ENCODE peak calls at places on chromosomes 16 and 17, in six cellular contexts. B is lung; C is foreskin keratinocyte; I is cardiac muscle cell; J is GM23338; O is CD8-positive, alpha-beta T cell. N is an unnamed sample.

GRCh38 chr17:67606471-67606870 is 111.3 kb upstream of the NOL11 start:
- DNase-seq in B (peak; percentile 45), C (no peak), O (no peak), J (no peak), I (peak; percentile 49), N (peak; percentile 61)

GRCh38 chr16:1429631-1430030 is 1.2 kb upstream of the PERCC1 start:
- DNase-seq in O (no peak), B (no peak), C (no peak), I (no peak), J (no peak), N (no peak)

GRCh38 chr17:70166571-70166970 is 2.8 kb upstream of the KCNJ2 start:
- DNase-seq in C (no peak), I (no peak), B (no peak), O (no peak), J (no peak), N (no peak)

GRCh38 chr16:72921106-72921505 is 126.8 kb downstream of the ZFHX3 start:
- DNase-seq in C (no peak), B (no peak), I (no peak), J (no peak), O (no peak), N (no peak)

GRCh38 chr17:68738044-68738443 is 136.9 kb upstream of the FAM20A start:
- DNase-seq in C (no peak), I (peak; percentile 66), J (no peak), O (no peak), B (no peak), N (no peak)

GRCh38 chr16:68003031-68003430 is 3.7 kb upstream of the DPEP2 start:
- DNase-seq in O (no peak), B (no peak), J (no peak), I (peak; percentile 18), C (no peak), N (no peak)

GRCh38 chr16:5468488-5468887 is 370.9 kb upstream of the EEF2KMT start:
- DNase-seq in I (no peak), O (no peak), J (no peak), C (no peak), B (no peak), N (no peak)

GRCh38 chr17:19867654-19868395 is at the start of gene ULK2:
- DNase-seq in C (peak; percentile 23), B (peak; percentile 55), O (peak; percentile 42), I (peak; percentile 87), J (peak; percentile 83), N (peak; percentile 84)

GRCh38 chr17:82588266-82589175 is 59.7 kb downstream of the WDR45B start:
- DNase-seq in C (no peak), B (no peak), O (no peak), J (no peak), I (no peak), N (no peak)

GRCh38 chr16:85715169-85716015 is 26.6 kb upstream of the GINS2 start:
- DNase-seq in O (no peak), J (peak; percentile 49), I (peak; percentile 53), B (no peak), C (peak; percentile 65), N (no peak)

GRCh38 chr17:69232650-69233049 is 4.0 kb upstream of the ABCA10 start:
- DNase-seq in C (no peak), I (no peak), O (no peak), J (no peak), B (no peak), N (no peak)

GRCh38 chr17:76657505-76658386 is 14.2 kb upstream of the ST6GALNAC1 start:
- DNase-seq in O (no peak), J (no peak), B (no peak), I (no peak), C (no peak), N (no peak)

GRCh38 chr17:48526986-48527741 is 3.6 kb downstream of the HOXB1 start:
- DNase-seq in I (no peak), J (peak; percentile 85), B (no peak), O (no peak), C (no peak), N (no peak)

GRCh38 chr17:30990458-30990857 is 19.6 kb downstream of the RNF135 start:
- DNase-seq in B (no peak), J (no peak), O (no peak), I (no peak), C (no peak), N (no peak)

GRCh38 chr17:944266-944665 is 35.3 kb downstream of the NXN start:
- DNase-seq in C (no peak), O (no peak), I (no peak), J (no peak), B (no peak), N (no peak)

GRCh38 chr17:82298538-82299421 is 18.6 kb downstream of the CD7 start:
- DNase-seq in B (no peak), I (no peak), J (no peak), O (peak; percentile 62), C (no peak), N (no peak)

GRCh38 chr17:37796081-37796480 is 51.2 kb upstream of the HNF1B start:
- DNase-seq in J (no peak), I (no peak), C (no peak), O (no peak), B (no peak), N (no peak)

GRCh38 chr17:68861602-68862001 is 93.6 kb downstream of the ABCA8 start:
- DNase-seq in J (no peak), B (no peak), O (no peak), I (no peak), C (no peak), N (no peak)

GRCh38 chr16:69057400-69058378 is 47.8 kb upstream of the HAS3 start:
- DNase-seq in J (no peak), B (no peak), C (peak; percentile 78), O (no peak), I (peak; percentile 86), N (peak; percentile 45)

GRCh38 chr17:7136266-7136877 is 21.8 kb upstream of the ASGR2 start:
- DNase-seq in J (peak; percentile 93), O (peak; percentile 80), I (peak; percentile 78), C (no peak), B (peak; percentile 72), N (peak; percentile 82)

GRCh38 chr16:17327671-17328335 is 143.0 kb downstream of the XYLT1 start:
- DNase-seq in J (no peak), C (no peak), I (no peak), O (no peak), B (no peak), N (no peak)

GRCh38 chr16:4475880-4476790 is at the start of gene HMOX2:
- DNase-seq in I (peak; percentile 93), O (peak; percentile 86), C (peak; percentile 77), B (peak; percentile 91), J (peak; percentile 94), N (peak; percentile 95)

GRCh38 chr16:2324296-2324859 is 16.1 kb downstream of the ABCA3 start:
- DNase-seq in C (no peak), J (no peak), B (no peak), O (no peak), I (no peak), N (no peak)

GRCh38 chr16:19184823-19185509 is 16.9 kb downstream of the SYT17 start:
- DNase-seq in C (no peak), B (no peak), O (no peak), I (peak; percentile 58), J (peak; percentile 72), N (no peak)

GRCh38 chr16:20323591-20324117 is 3.7 kb downstream of the GP2 start:
- DNase-seq in C (no peak), I (no peak), J (peak; percentile 9), B (no peak), O (no peak), N (no peak)

GRCh38 chr17:32546031-32546444 is 59.2 kb downstream of the CDK5R1 start:
- DNase-seq in C (no peak), J (peak; percentile 91), O (no peak), I (no peak), B (no peak), N (no peak)

GRCh38 chr17:55086635-55087058 is 118.1 kb downstream of the STXBP4 start:
- DNase-seq in O (no peak), C (peak; percentile 31), B (no peak), J (no peak), I (peak; percentile 89), N (peak; percentile 68)

GRCh38 chr17:45428050-45428953 is 4.4 kb downstream of the ARHGAP27 start:
- DNase-seq in C (no peak), J (peak; percentile 85), B (peak; percentile 78), I (peak; percentile 67), O (peak; percentile 73), N (peak; percentile 80)

GRCh38 chr16:9607512-9608230 is 516.2 kb downstream of the HAPSTR1 start:
- DNase-seq in C (no peak), O (no peak), I (no peak), J (no peak), B (no peak), N (no peak)

GRCh38 chr16:52283018-52283417 is 263.9 kb downstream of the TOX3 start:
- DNase-seq in C (no peak), O (no peak), B (no peak), J (no peak), I (peak; percentile 49), N (no peak)

GRCh38 chr16:66692341-66692740 is 4.2 kb downstream of the CMTM4 start:
- DNase-seq in C (peak; percentile 70), B (no peak), J (no peak), O (no peak), I (no peak), N (no peak)

GRCh38 chr16:16163571-16163970 is 59.7 kb downstream of the ABCC6 start:
- DNase-seq in I (no peak), C (no peak), O (no peak), B (no peak), J (no peak), N (no peak)

GRCh38 chr16:23280483-23280967 is 21.6 kb upstream of the SCNN1B start:
- DNase-seq in C (peak; percentile 80), I (no peak), B (no peak), J (no peak), O (no peak), N (peak; percentile 28)

DNA sequence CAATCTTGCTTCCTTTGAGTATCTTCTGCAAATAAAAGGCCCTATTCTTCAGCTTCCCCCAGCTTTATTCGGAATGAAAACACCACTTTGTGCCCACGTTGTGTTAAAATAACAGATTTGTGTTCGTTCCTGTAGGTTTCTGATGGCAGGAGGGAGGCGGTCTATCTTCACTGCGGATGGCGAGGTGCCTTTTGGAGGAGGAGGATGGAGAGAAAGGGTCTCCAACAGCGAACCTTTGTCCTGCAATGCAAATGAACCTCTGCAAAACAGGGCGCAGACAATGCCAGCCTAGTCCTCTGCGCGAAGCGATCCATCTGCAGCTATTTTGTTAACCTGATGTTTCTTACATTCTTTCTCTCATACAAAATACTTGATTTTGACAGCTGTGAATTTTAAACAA is 279.2 kb upstream of the IRX5 start:
- DNase-seq in I (no peak), O (no peak), C (no peak), J (peak; percentile 93), B (no peak), N (no peak)
- H3K4me1 ChIP-seq in I (peaks cover 31% of the 10 kb centered on the region), O (no peaks in the 10 kb centered on the region), C (peaks cover 11% of the 10 kb centered on the region), J (peaks cover 65% of the 10 kb centered on the region), B (peaks cover 4% of the 10 kb centered on the region), N (peaks cover 20% of the 10 kb centered on the region)

GRCh38 chr17:4263282-4264215 is at the start of gene ANKFY1:
- DNase-seq in B (peak; percentile 98), I (peak; percentile 95), J (peak; percentile 98), C (peak; percentile 57), O (peak; percentile 96), N (peak; percentile 97)
- TF ChIP-seq CTCF in B (no peak), I (no peak), J (no peak), C (peak; percentile 47), O (no peak), N (peak; percentile 26)

GRCh38 chr16:88385831-88386815 is 3.4 kb downstream of the ZNF469 start:
- DNase-seq in B (no peak), I (no peak), J (no peak), O (no peak), C (no peak), N (no peak)
- H3K4me1 ChIP-seq in B (no peaks in the 10 kb centered on the region), I (no peaks in the 10 kb centered on the region), J (peaks cover 14% of the 10 kb centered on the region), O (peaks cover 5% of the 10 kb centered on the region), C (no peaks in the 10 kb centered on the region), N (no peaks in the 10 kb centered on the region)

GRCh38 chr17:44137891-44138709 is 3.6 kb upstream of the HROB start:
- DNase-seq in C (peak; percentile 98), B (peak; percentile 81), O (peak; percentile 69), J (peak; percentile 80), I (peak; percentile 99), N (peak; percentile 95)
- TF ChIP-seq CTCF in C (peak; percentile 44), B (no peak), O (no peak), J (no peak), I (no peak), N (no peak)